ENCODE peak calls at places on chromosomes 4 and X, in nine cellular contexts. One of them, this sample, is unnamed.

GRCh38 chr4:70236125-70236524 is 6.3 kb upstream of the CSN3 start:
- DNase-seq in left ventricle myocardium inferior: no peak
- DNase-seq in GM23248: no peak
- DNase-seq in CD8-positive, alpha-beta memory T cell: no peak
- DNase-seq in BJ: no peak
- DNase-seq in dorsolateral prefrontal cortex: no peak
- DNase-seq in uterus: no peak
- DNase-seq in suprapubic skin: no peak
- DNase-seq in hepatocyte: no peak
- DNase-seq in this sample: no peak

GRCh38 chr4:108700358-108700757 is 50.0 kb downstream of the OSTC start:
- DNase-seq in left ventricle myocardium inferior: no peak
- DNase-seq in GM23248: peak; percentile 45
- DNase-seq in CD8-positive, alpha-beta memory T cell: no peak
- DNase-seq in BJ: peak; percentile 19
- DNase-seq in dorsolateral prefrontal cortex: no peak
- DNase-seq in uterus: no peak
- DNase-seq in suprapubic skin: no peak
- DNase-seq in hepatocyte: no peak
- DNase-seq in this sample: no peak

GRCh38 chr4:151206241-151207005 is 70.5 kb upstream of the PRSS48 start:
- DNase-seq in left ventricle myocardium inferior: no peak
- DNase-seq in GM23248: no peak
- DNase-seq in CD8-positive, alpha-beta memory T cell: no peak
- DNase-seq in BJ: no peak
- DNase-seq in dorsolateral prefrontal cortex: no peak
- DNase-seq in uterus: no peak
- DNase-seq in suprapubic skin: no peak
- DNase-seq in hepatocyte: no peak
- DNase-seq in this sample: no peak

GRCh38 chrX:68832516-68833447 is 4.0 kb downstream of the EFNB1 start:
- DNase-seq in left ventricle myocardium inferior: no peak
- DNase-seq in GM23248: no peak
- DNase-seq in CD8-positive, alpha-beta memory T cell: no peak
- DNase-seq in BJ: no peak
- DNase-seq in dorsolateral prefrontal cortex: no peak
- DNase-seq in uterus: peak; percentile 14
- DNase-seq in suprapubic skin: peak; percentile 53
- DNase-seq in hepatocyte: no peak
- DNase-seq in this sample: no peak

GRCh38 chr4:169906104-169906503 is 120.1 kb downstream of the MFAP3L start:
- DNase-seq in left ventricle myocardium inferior: no peak
- DNase-seq in GM23248: no peak
- DNase-seq in CD8-positive, alpha-beta memory T cell: no peak
- DNase-seq in BJ: no peak
- DNase-seq in dorsolateral prefrontal cortex: no peak
- DNase-seq in uterus: no peak
- DNase-seq in suprapubic skin: no peak
- DNase-seq in hepatocyte: no peak
- DNase-seq in this sample: no peak

GRCh38 chr4:137852326-137852725 is 320.0 kb upstream of the PCDH18 start:
- DNase-seq in left ventricle myocardium inferior: no peak
- DNase-seq in GM23248: no peak
- DNase-seq in CD8-positive, alpha-beta memory T cell: no peak
- DNase-seq in BJ: no peak
- DNase-seq in dorsolateral prefrontal cortex: no peak
- DNase-seq in uterus: no peak
- DNase-seq in suprapubic skin: no peak
- DNase-seq in hepatocyte: no peak
- DNase-seq in this sample: no peak

GRCh38 chr4:2177443-2178093 is 64.4 kb downstream of the HAUS3 start:
- DNase-seq in left ventricle myocardium inferior: no peak
- DNase-seq in GM23248: peak; percentile 2
- DNase-seq in CD8-positive, alpha-beta memory T cell: no peak
- DNase-seq in BJ: no peak
- DNase-seq in dorsolateral prefrontal cortex: no peak
- DNase-seq in uterus: no peak
- DNase-seq in suprapubic skin: no peak
- DNase-seq in hepatocyte: no peak
- DNase-seq in this sample: no peak

GRCh38 chrX:103464071-103464773 is 55.1 kb downstream of the RAB40A start:
- DNase-seq in left ventricle myocardium inferior: no peak
- DNase-seq in GM23248: peak; percentile 47
- DNase-seq in CD8-positive, alpha-beta memory T cell: peak; percentile 1
- DNase-seq in BJ: no peak
- DNase-seq in dorsolateral prefrontal cortex: no peak
- DNase-seq in uterus: no peak
- DNase-seq in suprapubic skin: no peak
- DNase-seq in hepatocyte: peak; percentile 50
- DNase-seq in this sample: no peak

GRCh38 chr4:87427518-87427868 is 5.1 kb downstream of the NUDT9 start:
- DNase-seq in left ventricle myocardium inferior: no peak
- DNase-seq in GM23248: no peak
- DNase-seq in CD8-positive, alpha-beta memory T cell: no peak
- DNase-seq in BJ: no peak
- DNase-seq in dorsolateral prefrontal cortex: no peak
- DNase-seq in uterus: no peak
- DNase-seq in suprapubic skin: no peak
- DNase-seq in hepatocyte: no peak
- DNase-seq in this sample: no peak

GRCh38 chr4:165761968-165762367 is 111.1 kb upstream of the TLL1 start:
- DNase-seq in left ventricle myocardium inferior: no peak
- DNase-seq in GM23248: no peak
- DNase-seq in CD8-positive, alpha-beta memory T cell: no peak
- DNase-seq in BJ: no peak
- DNase-seq in dorsolateral prefrontal cortex: no peak
- DNase-seq in uterus: no peak
- DNase-seq in suprapubic skin: no peak
- DNase-seq in hepatocyte: no peak
- DNase-seq in this sample: no peak

GRCh38 chr4:151540728-151541437 is 131.9 kb downstream of the FHIP1A start:
- DNase-seq in left ventricle myocardium inferior: no peak
- DNase-seq in GM23248: peak; percentile 95
- DNase-seq in CD8-positive, alpha-beta memory T cell: no peak
- DNase-seq in BJ: peak; percentile 86
- DNase-seq in dorsolateral prefrontal cortex: no peak
- DNase-seq in uterus: peak; percentile 44
- DNase-seq in suprapubic skin: no peak
- DNase-seq in hepatocyte: peak; percentile 70
- DNase-seq in this sample: no peak

GRCh38 chrX:53732797-53733196 is 46.3 kb upstream of the HUWE1 start:
- DNase-seq in left ventricle myocardium inferior: no peak
- DNase-seq in GM23248: no peak
- DNase-seq in CD8-positive, alpha-beta memory T cell: no peak
- DNase-seq in BJ: no peak
- DNase-seq in dorsolateral prefrontal cortex: no peak
- DNase-seq in uterus: no peak
- DNase-seq in suprapubic skin: no peak
- DNase-seq in hepatocyte: no peak
- DNase-seq in this sample: no peak

GRCh38 chr4:10018818-10019438 is 2.4 kb downstream of the SLC2A9 start:
- DNase-seq in left ventricle myocardium inferior: peak; percentile 99
- DNase-seq in GM23248: peak; percentile 94
- DNase-seq in CD8-positive, alpha-beta memory T cell: peak; percentile 78
- DNase-seq in BJ: peak; percentile 76
- DNase-seq in dorsolateral prefrontal cortex: peak; percentile 92
- DNase-seq in uterus: peak; percentile 98
- DNase-seq in suprapubic skin: peak; percentile 98
- DNase-seq in hepatocyte: peak; percentile 95
- DNase-seq in this sample: peak; percentile 84

GRCh38 chrX:20217279-20217678 is 49.4 kb downstream of the RPS6KA3 start:
- DNase-seq in left ventricle myocardium inferior: no peak
- DNase-seq in GM23248: peak; percentile 79
- DNase-seq in CD8-positive, alpha-beta memory T cell: no peak
- DNase-seq in BJ: no peak
- DNase-seq in dorsolateral prefrontal cortex: no peak
- DNase-seq in uterus: no peak
- DNase-seq in suprapubic skin: no peak
- DNase-seq in hepatocyte: peak; percentile 7
- DNase-seq in this sample: no peak

GRCh38 chr4:42104521-42104920 is 47.9 kb downstream of the BEND4 start:
- DNase-seq in left ventricle myocardium inferior: no peak
- DNase-seq in GM23248: peak; percentile 50
- DNase-seq in CD8-positive, alpha-beta memory T cell: no peak
- DNase-seq in BJ: no peak
- DNase-seq in dorsolateral prefrontal cortex: no peak
- DNase-seq in uterus: no peak
- DNase-seq in suprapubic skin: no peak
- DNase-seq in hepatocyte: no peak
- DNase-seq in this sample: no peak

DNA sequence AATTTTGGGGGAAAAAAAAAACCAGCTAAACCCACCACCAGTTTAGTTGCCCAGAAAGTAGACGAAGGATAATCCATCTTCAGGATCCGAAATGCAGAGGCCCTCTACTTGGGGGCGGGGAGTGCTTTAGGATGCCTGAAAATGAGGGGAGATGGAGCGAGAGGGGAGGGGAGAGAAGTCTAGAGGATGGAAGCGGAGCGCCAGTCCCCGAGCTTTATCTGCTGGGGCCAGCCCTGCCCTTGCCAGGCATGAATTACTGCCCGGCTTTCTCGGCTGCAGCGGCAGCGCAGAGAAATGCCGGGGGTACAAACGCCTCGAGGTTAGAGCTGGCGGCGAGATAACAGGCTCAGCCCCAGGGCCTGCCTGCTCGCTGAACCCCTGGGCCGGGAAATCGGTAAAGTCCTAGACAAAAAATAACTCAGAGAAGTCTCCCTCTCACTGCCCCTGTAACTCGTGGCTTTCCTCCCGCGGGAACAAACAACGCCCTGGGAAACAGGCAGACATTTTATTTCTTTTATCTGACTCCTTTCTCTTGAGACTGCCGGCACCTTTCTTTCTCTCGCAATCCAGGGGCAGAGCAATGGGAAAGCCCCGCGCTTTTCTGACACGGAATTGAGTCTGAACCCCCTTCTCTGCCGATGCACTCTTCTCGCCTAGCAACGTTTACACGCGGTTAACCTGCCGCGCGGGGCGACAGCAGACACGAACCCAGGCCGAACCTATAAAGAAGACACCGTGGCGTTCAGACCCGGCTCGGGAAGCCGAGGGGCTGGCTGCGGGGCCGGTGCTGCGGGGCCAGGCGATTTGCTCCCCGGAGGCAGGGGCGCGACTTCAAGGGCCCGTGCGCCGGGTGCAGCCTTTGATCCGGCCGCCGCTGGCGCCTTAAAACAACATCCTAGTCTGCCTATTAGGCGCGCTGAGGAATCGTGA is 3.1 kb upstream of the MSX1 start:
- DNase-seq in left ventricle myocardium inferior: no peak
- DNase-seq in GM23248: peak; percentile 55
- DNase-seq in CD8-positive, alpha-beta memory T cell: no peak
- DNase-seq in BJ: no peak
- DNase-seq in dorsolateral prefrontal cortex: no peak
- DNase-seq in uterus: peak; percentile 25
- DNase-seq in suprapubic skin: no peak
- DNase-seq in hepatocyte: peak; percentile 54
- DNase-seq in this sample: no peak
- H3K27me3 ChIP-seq in left ventricle myocardium inferior: peaks cover 99% of the 10 kb centered on the region
- H3K27me3 ChIP-seq in GM23248: no peaks in the 10 kb centered on the region
- H3K27me3 ChIP-seq in CD8-positive, alpha-beta memory T cell: peaks cover 65% of the 10 kb centered on the region
- H3K27me3 ChIP-seq in BJ: peaks cover 7% of the 10 kb centered on the region
- H3K27me3 ChIP-seq in dorsolateral prefrontal cortex: peaks cover 72% of the 10 kb centered on the region
- H3K27me3 ChIP-seq in uterus: peaks cover 34% of the 10 kb centered on the region
- H3K27me3 ChIP-seq in suprapubic skin: peaks cover 100% of the 10 kb centered on the region
- H3K27me3 ChIP-seq in hepatocyte: peaks cover 78% of the 10 kb centered on the region
- H3K27me3 ChIP-seq in this sample: peaks cover 76% of the 10 kb centered on the region

DNA sequence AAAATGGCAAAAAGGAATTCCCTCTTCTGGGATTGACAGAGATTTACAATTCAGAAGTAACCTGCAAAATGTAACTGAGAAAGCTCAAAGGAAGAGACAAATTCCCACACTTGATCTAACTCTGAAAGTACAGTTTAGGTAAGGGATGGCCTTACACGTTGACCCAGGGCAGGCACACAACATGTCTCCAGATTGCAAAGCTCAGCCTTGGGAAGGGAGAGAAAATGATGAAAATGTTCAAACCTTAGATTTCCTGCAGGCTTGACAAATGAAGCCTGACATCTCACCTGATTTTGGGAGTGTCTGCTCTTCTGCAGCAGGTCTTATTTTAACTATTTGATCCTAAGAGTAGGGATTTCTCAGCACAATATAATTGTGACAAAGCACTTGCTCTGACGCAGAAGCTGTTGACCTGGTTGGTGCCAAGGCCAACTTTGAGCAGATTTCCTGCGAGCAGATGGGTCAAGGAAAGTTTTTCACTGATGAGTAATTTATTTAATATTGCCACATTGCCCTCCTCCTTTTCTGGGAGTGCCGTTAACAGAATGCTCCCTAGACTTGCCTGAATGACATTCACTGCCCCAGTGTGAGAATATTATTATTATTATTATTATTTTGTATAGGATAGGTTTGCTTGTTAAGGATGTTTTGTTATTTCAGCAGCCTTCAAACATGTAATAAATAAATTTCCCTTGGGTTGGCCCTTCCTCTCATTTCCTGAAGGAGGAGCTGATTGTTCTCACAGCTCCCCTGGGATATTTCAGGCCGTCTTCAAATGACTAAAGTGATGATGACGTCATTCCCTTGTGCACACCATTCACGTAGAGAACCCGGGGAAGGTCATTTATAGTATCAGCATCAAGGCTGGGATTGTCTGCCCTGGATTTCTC is 157.1 kb downstream of the VEGFC start:
- DNase-seq in left ventricle myocardium inferior: no peak
- DNase-seq in GM23248: peak; percentile 96
- DNase-seq in CD8-positive, alpha-beta memory T cell: no peak
- DNase-seq in BJ: no peak
- DNase-seq in dorsolateral prefrontal cortex: no peak
- DNase-seq in uterus: no peak
- DNase-seq in suprapubic skin: no peak
- DNase-seq in hepatocyte: peak; percentile 18
- DNase-seq in this sample: no peak
- H3K27me3 ChIP-seq in left ventricle myocardium inferior: no peaks in the 10 kb centered on the region
- H3K27me3 ChIP-seq in GM23248: no peaks in the 10 kb centered on the region
- H3K27me3 ChIP-seq in CD8-positive, alpha-beta memory T cell: no peaks in the 10 kb centered on the region
- H3K27me3 ChIP-seq in BJ: no peaks in the 10 kb centered on the region
- H3K27me3 ChIP-seq in dorsolateral prefrontal cortex: no peaks in the 10 kb centered on the region
- H3K27me3 ChIP-seq in uterus: no peaks in the 10 kb centered on the region
- H3K27me3 ChIP-seq in suprapubic skin: no peaks in the 10 kb centered on the region
- H3K27me3 ChIP-seq in hepatocyte: no peaks in the 10 kb centered on the region
- H3K27me3 ChIP-seq in this sample: no peaks in the 10 kb centered on the region

GRCh38 chrX:6226053-6226645 is 2.5 kb downstream of the NLGN4X start:
- DNase-seq in left ventricle myocardium inferior: peak; percentile 11
- DNase-seq in GM23248: no peak
- DNase-seq in CD8-positive, alpha-beta memory T cell: no peak
- DNase-seq in BJ: no peak
- DNase-seq in dorsolateral prefrontal cortex: peak; percentile 55
- DNase-seq in uterus: no peak
- DNase-seq in suprapubic skin: no peak
- DNase-seq in hepatocyte: peak; percentile 22
- DNase-seq in this sample: no peak
- H3K27me3 ChIP-seq in left ventricle myocardium inferior: peaks cover 47% of the 10 kb centered on the region
- H3K27me3 ChIP-seq in GM23248: peaks cover 3% of the 10 kb centered on the region
- H3K27me3 ChIP-seq in CD8-positive, alpha-beta memory T cell: no peaks in the 10 kb centered on the region
- H3K27me3 ChIP-seq in BJ: no peaks in the 10 kb centered on the region
- H3K27me3 ChIP-seq in dorsolateral prefrontal cortex: peaks cover 29% of the 10 kb centered on the region
- H3K27me3 ChIP-seq in uterus: peaks cover 8% of the 10 kb centered on the region
- H3K27me3 ChIP-seq in suprapubic skin: peaks cover 18% of the 10 kb centered on the region
- H3K27me3 ChIP-seq in hepatocyte: peaks cover 13% of the 10 kb centered on the region
- H3K27me3 ChIP-seq in this sample: no peaks in the 10 kb centered on the region

DNA sequence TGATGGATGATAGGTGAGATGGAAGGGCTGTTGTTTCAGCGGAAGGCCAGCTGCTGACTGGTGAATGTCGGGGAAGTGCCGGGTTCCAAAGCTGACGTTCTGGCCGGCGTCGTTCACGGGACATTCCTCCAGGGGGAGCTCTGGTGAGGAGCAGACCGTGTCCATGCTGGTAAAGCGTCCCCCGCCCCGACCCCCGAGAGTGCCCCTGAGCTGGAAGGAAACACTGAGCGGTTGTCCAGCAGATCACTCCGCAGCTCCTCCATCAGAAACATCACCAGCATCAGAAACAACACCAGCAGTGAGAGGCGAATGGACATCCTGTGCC is 18.6 kb upstream of the ADRA2C start:
- DNase-seq in left ventricle myocardium inferior: no peak
- DNase-seq in GM23248: peak; percentile 28
- DNase-seq in CD8-positive, alpha-beta memory T cell: no peak
- DNase-seq in BJ: no peak
- DNase-seq in dorsolateral prefrontal cortex: no peak
- DNase-seq in uterus: no peak
- DNase-seq in suprapubic skin: no peak
- DNase-seq in hepatocyte: no peak
- DNase-seq in this sample: no peak
- H3K27me3 ChIP-seq in left ventricle myocardium inferior: peaks cover 84% of the 10 kb centered on the region
- H3K27me3 ChIP-seq in GM23248: peaks cover 66% of the 10 kb centered on the region
- H3K27me3 ChIP-seq in CD8-positive, alpha-beta memory T cell: peaks cover 15% of the 10 kb centered on the region
- H3K27me3 ChIP-seq in BJ: peaks cover 11% of the 10 kb centered on the region
- H3K27me3 ChIP-seq in dorsolateral prefrontal cortex: peaks cover 31% of the 10 kb centered on the region
- H3K27me3 ChIP-seq in uterus: no peaks in the 10 kb centered on the region
- H3K27me3 ChIP-seq in suprapubic skin: peaks cover 96% of the 10 kb centered on the region
- H3K27me3 ChIP-seq in hepatocyte: peaks cover 53% of the 10 kb centered on the region
- H3K27me3 ChIP-seq in this sample: peaks cover 9% of the 10 kb centered on the region